ENCODE peak calls at places on chromosomes 7 and 10, in eight cellular contexts. B, E, R, M, H, K, Y and Q are unnamed samples.

GRCh38 chr10:75210193-75211006 is at the start of gene VDAC2:
- DNase-seq in B (peak), E (peak), R (peak), M (peak), H (peak), K (peak), Y (peak), Q (peak)

GRCh38 chr7:155129789-155130188 is 59.7 kb downstream of the HTR5A start:
- DNase-seq in B (no peak), E (no peak), R (no peak), M (no peak), H (no peak), K (no peak), Y (no peak), Q (no peak)

GRCh38 chr10:96645191-96645721 is 58.4 kb upstream of the TM9SF3 start:
- DNase-seq in B (no peak), E (no peak), R (no peak), M (no peak), H (no peak), K (peak), Y (no peak), Q (no peak)

GRCh38 chr10:97506214-97506991 is 7.7 kb downstream of the UBTD1 start:
- DNase-seq in B (no peak), E (no peak), R (no peak), M (no peak), H (no peak), K (no peak), Y (no peak), Q (no peak)

GRCh38 chr7:78443811-78444210 is 645.2 kb downstream of the PHTF2 start:
- DNase-seq in B (no peak), E (no peak), R (no peak), M (no peak), H (no peak), K (no peak), Y (no peak), Q (no peak)

GRCh38 chr10:35192645-35193249 is 66.1 kb downstream of the CREM start:
- DNase-seq in B (no peak), E (no peak), R (no peak), M (no peak), H (no peak), K (peak), Y (no peak), Q (no peak)

GRCh38 chr10:79399242-79399831 is 46.1 kb downstream of the ZCCHC24 start:
- DNase-seq in B (peak), E (no peak), R (no peak), M (peak), H (no peak), K (peak), Y (no peak), Q (peak)

GRCh38 chr7:75737856-75738603 is 711 bp downstream of the HIP1 start:
- DNase-seq in B (no peak), E (no peak), R (no peak), M (no peak), H (no peak), K (peak), Y (no peak), Q (no peak)